ENCODE peak calls at places on chromosomes 12 and 14, in four cellular contexts. N, R, P and F are unnamed samples.

GRCh38 chr12:126362964-126363363 is 1297.7 kb downstream of the AACS start:
- DNase-seq in N (no peak), R (no peak), P (no peak), F (no peak)

GRCh38 chr12:76863005-76863670 is 15.7 kb downstream of the CSRP2 start:
- DNase-seq in N (peak; percentile 95), R (no peak), P (no peak), F (no peak)

GRCh38 chr14:20774258-20774657 is 6.1 kb downstream of the EDDM3B start:
- DNase-seq in N (no peak), R (no peak), P (no peak), F (no peak)

GRCh38 chr12:38638401-38638800 is 267.0 kb downstream of the CPNE8 start:
- DNase-seq in N (no peak), R (no peak), P (no peak), F (no peak)

GRCh38 chr12:12582895-12583303 is 20.2 kb upstream of the DUSP16 start:
- DNase-seq in N (peak; percentile 35), R (peak; percentile 74), P (no peak), F (peak; percentile 77)

GRCh38 chr12:76073561-76073960 is 10.9 kb downstream of the NAP1L1 start:
- DNase-seq in N (no peak), R (no peak), P (no peak), F (no peak)

GRCh38 chr12:2429032-2429431 is 365.7 kb upstream of the FKBP4 start:
- DNase-seq in N (peak; percentile 42), R (no peak), P (no peak), F (no peak)

GRCh38 chr12:106926657-106927056 is 29.1 kb upstream of the TMEM263 start:
- DNase-seq in N (no peak), R (no peak), P (no peak), F (no peak)

GRCh38 chr12:118749656-118750055 is 231.7 kb upstream of the SRRM4 start:
- DNase-seq in N (no peak), R (no peak), P (no peak), F (no peak)

GRCh38 chr12:119182701-119183493 is 4.2 kb downstream of the HSPB8 start:
- DNase-seq in N (peak; percentile 72), R (no peak), P (no peak), F (no peak)

GRCh38 chr12:6361834-6362233 is 13.5 kb downstream of the SCNN1A start:
- DNase-seq in N (peak; percentile 45), R (no peak), P (no peak), F (no peak)

GRCh38 chr14:104548802-104549535 is 30.6 kb upstream of the C14orf180 start:
- DNase-seq in N (no peak), R (no peak), P (no peak), F (no peak)

GRCh38 chr14:103500148-103500990 is 22.3 kb downstream of the CKB start:
- DNase-seq in N (peak; percentile 69), R (peak; percentile 71), P (peak; percentile 94), F (peak; percentile 71)

GRCh38 chr14:56351861-56352260 is 227.7 kb upstream of the TMEM260 start:
- DNase-seq in N (peak; percentile 95), R (no peak), P (no peak), F (no peak)

GRCh38 chr12:15599266-15600037 is 189.7 kb downstream of the EPS8 start:
- DNase-seq in N (peak; percentile 92), R (no peak), P (no peak), F (no peak)

GRCh38 chr12:113961921-113962710 is 4.0 kb downstream of the RBM19 start:
- DNase-seq in N (peak; percentile 12), R (peak; percentile 73), P (no peak), F (peak; percentile 65)

GRCh38 chr14:100383727-100384158 is 60.6 kb downstream of the SLC25A47 start:
- DNase-seq in N (no peak), R (peak; percentile 80), P (no peak), F (peak; percentile 74)

GRCh38 chr12:19712041-19712440 is 272.7 kb downstream of the AEBP2 start:
- DNase-seq in N (peak; percentile 94), R (no peak), P (no peak), F (no peak)

GRCh38 chr12:39440781-39441180 is 2.1 kb downstream of the KIF21A start:
- DNase-seq in N (no peak), R (no peak), P (no peak), F (no peak)

GRCh38 chr12:111438501-111438900 is 32.8 kb downstream of the SH2B3 start:
- DNase-seq in N (peak; percentile 78), R (no peak), P (no peak), F (no peak)

GRCh38 chr12:2615665-2616387 is 178.9 kb upstream of the FKBP4 start:
- DNase-seq in N (peak; percentile 88), R (no peak), P (no peak), F (no peak)

GRCh38 chr14:102955636-102956035 is 33.2 kb downstream of the AMN start:
- DNase-seq in N (no peak), R (no peak), P (no peak), F (no peak)

GRCh38 chr12:38691164-38691563 is 214.2 kb downstream of the CPNE8 start:
- DNase-seq in N (peak; percentile 22), R (no peak), P (no peak), F (no peak)

GRCh38 chr14:61113561-61113960 is 132.5 kb downstream of the SLC38A6 start:
- DNase-seq in N (no peak), R (no peak), P (no peak), F (no peak)

GRCh38 chr12:122517877-122518276 is 8.9 kb downstream of the RSRC2 start:
- DNase-seq in N (peak; percentile 99), R (no peak), P (no peak), F (no peak)

GRCh38 chr12:117528538-117528937 is 167.1 kb upstream of the NOS1 start:
- DNase-seq in N (no peak), R (no peak), P (no peak), F (no peak)

GRCh38 chr12:48940181-48940580 is 14.9 kb upstream of the FKBP11 start:
- DNase-seq in N (peak; percentile 28), R (no peak), P (no peak), F (no peak)

GRCh38 chr12:95790912-95791849 is 617 bp upstream of the NTN4 start:
- DNase-seq in N (peak; percentile 15), R (peak; percentile 28), P (peak; percentile 85), F (peak; percentile 40)

GRCh38 chr12:23083267-23083666 is 458.3 kb downstream of the ETNK1 start:
- DNase-seq in N (peak; percentile 98), R (no peak), P (no peak), F (no peak)

GRCh38 chr12:31478425-31478824 is 112.5 kb downstream of the DENND5B start:
- DNase-seq in N (no peak), R (no peak), P (no peak), F (no peak)

GRCh38 chr12:92582466-92582865 is 120.3 kb upstream of the PLEKHG7 start:
- DNase-seq in N (no peak), R (no peak), P (no peak), F (no peak)

GRCh38 chr14:69818760-69819191 is 21.7 kb upstream of the SLC10A1 start:
- DNase-seq in N (peak; percentile 33), R (peak; percentile 74), P (peak; percentile 85), F (peak; percentile 70)

GRCh38 chr12:18470251-18470650 is 208.9 kb downstream of the PIK3C2G start:
- DNase-seq in N (peak; percentile 5), R (no peak), P (no peak), F (no peak)

GRCh38 chr14:105760691-105761344 is 234.4 kb downstream of the TMEM121 start:
- DNase-seq in N (no peak), R (no peak), P (peak; percentile 82), F (no peak)

GRCh38 chr12:4052691-4053090 is 179.5 kb upstream of the PARP11 start:
- DNase-seq in N (no peak), R (no peak), P (no peak), F (no peak)

GRCh38 chr12:6312529-6313325 is 2.2 kb downstream of the PLEKHG6 start:
- DNase-seq in N (no peak), R (peak; percentile 83), P (no peak), F (peak; percentile 81)

GRCh38 chr14:51395361-51395849 is 155.4 kb downstream of the TMX1 start:
- DNase-seq in N (peak; percentile 86), R (no peak), P (no peak), F (no peak)

GRCh38 chr12:15580431-15580830 is 208.8 kb downstream of the EPS8 start:
- DNase-seq in N (no peak), R (no peak), P (no peak), F (no peak)

GRCh38 chr14:22177870-22178269 is 411.2 kb downstream of the DAD1 start:
- DNase-seq in N (peak; percentile 17), R (no peak), P (no peak), F (no peak)

DNA sequence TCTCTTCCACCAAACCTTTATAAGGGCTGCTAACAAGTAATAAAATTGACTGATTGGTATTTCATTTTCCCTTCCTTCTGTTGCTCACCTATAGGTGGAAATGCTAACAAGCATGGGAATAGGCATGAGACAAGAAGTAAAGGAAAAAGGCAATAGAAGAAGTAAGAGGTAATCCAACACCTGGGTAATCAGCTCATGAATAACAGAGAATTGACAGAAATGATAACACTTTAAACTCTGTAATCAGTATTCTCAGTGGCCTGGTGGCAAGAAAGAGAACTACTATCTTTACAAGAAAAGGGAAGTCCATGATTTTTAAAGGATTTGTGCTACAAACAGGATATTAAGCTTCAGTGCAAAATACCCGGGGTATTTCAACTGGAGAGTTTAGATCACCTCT is 737.8 kb downstream of the RERGL start:
- DNase-seq in N (no peak), R (no peak), P (no peak), F (no peak)
- TF ChIP-seq CTCF in N (no peak), R (no peak), P (no peak), F (no peak)

GRCh38 chr12:25135531-25136154 is 59.3 kb downstream of the DNAI7 start:
- DNase-seq in N (no peak), R (no peak), P (peak; percentile 88), F (no peak)
- TF ChIP-seq CTCF in N (no peak), R (peak; percentile 21), P (no peak), F (no peak)

DNA sequence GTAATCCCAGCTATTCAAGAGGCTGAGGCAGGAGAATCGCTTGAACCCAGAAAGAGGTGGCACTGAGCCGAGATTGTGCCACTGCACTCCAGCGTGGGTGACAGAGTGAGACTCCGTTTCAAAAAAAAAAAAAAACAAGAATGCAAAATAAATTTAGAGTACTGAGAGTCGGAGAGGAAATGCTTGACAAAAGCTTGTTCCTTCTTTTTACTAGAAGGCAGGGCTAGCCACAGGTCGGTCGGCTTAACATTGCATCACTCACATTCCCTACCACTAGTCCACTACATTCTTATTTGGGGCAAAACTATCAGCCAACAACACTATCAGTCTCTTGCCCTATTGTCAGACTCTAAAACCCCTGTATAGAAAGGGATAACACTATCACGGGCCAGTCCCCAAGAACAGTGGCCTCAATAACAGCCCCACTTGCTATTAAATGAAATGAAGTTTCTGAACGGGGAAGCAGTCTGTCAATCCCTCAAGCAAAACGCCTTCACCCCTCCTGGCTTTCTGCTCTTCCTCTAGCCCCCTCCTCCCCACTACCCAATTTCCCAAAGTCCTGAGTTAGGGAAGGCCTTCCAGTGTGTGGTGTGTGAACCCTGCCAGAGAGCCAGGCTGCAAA is 1.0 kb downstream of the RNF41 start:
- DNase-seq in N (peak; percentile 63), R (peak; percentile 29), P (no peak), F (no peak)
- TF ChIP-seq CTCF in N (no peak), R (no peak), P (no peak), F (no peak)

DNA sequence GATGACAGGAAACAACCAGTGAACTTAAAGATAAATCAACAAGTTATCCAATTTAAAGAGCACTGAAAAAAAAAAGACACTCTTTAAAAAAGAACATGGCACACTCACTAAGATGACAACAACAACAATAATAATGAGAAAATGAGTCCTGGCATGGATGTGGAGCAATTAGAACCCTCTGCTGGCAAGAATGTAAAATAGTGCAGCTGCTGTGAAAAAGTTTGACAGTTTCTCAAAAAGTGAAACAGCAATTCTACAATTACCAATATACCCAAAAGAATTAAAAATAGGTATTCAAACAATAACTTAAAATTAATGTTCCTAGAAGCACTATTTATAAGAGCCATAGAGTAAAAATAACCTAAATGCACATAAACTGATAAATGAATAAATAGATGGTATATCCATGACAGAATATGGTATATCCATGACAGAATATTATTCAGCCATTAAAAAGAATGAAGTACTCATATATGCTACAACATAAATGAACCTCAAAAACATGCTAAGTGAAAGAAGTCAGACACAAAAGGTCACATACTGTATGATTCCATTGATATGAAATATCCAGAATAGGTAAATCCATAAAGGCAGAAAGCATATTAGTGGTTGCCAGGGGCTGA is 49.1 kb upstream of the GPHB5 start:
- DNase-seq in N (no peak), R (no peak), P (no peak), F (no peak)
- TF ChIP-seq CTCF in N (no peak), R (no peak), P (peak; percentile 13), F (no peak)